ENCODE peak calls at places on chromosome 9, in ten cellular contexts. One of them, this sample, is unnamed.

GRCh38 chr9:100317706-100318105 is 35.0 kb downstream of the TEX10 start:
- DNase-seq in cardiac muscle cell: no peak
- DNase-seq in heart right ventricle: no peak
- DNase-seq in brain microvascular endothelial cell: peak; percentile 2
- DNase-seq in tibial nerve: no peak
- DNase-seq in colonic mucosa: no peak
- DNase-seq in A673: no peak
- DNase-seq in heart left ventricle: no peak
- DNase-seq in adrenal gland: no peak
- DNase-seq in Panc1: no peak
- DNase-seq in this sample: no peak

GRCh38 chr9:974064-974992 is 2.1 kb upstream of the DMRT3 start:
- DNase-seq in cardiac muscle cell: no peak
- DNase-seq in heart right ventricle: no peak
- DNase-seq in brain microvascular endothelial cell: no peak
- DNase-seq in tibial nerve: no peak
- DNase-seq in colonic mucosa: no peak
- DNase-seq in A673: no peak
- DNase-seq in heart left ventricle: no peak
- DNase-seq in adrenal gland: no peak
- DNase-seq in Panc1: no peak
- DNase-seq in this sample: no peak

GRCh38 chr9:77597057-77597456 is 51.1 kb downstream of the GNA14 start:
- DNase-seq in cardiac muscle cell: no peak
- DNase-seq in heart right ventricle: no peak
- DNase-seq in brain microvascular endothelial cell: no peak
- DNase-seq in tibial nerve: no peak
- DNase-seq in colonic mucosa: no peak
- DNase-seq in A673: no peak
- DNase-seq in heart left ventricle: no peak
- DNase-seq in adrenal gland: no peak
- DNase-seq in Panc1: no peak
- DNase-seq in this sample: no peak

GRCh38 chr9:133773889-133774655 is 35.9 kb upstream of the SARDH start:
- DNase-seq in cardiac muscle cell: no peak
- DNase-seq in heart right ventricle: no peak
- DNase-seq in brain microvascular endothelial cell: no peak
- DNase-seq in tibial nerve: no peak
- DNase-seq in colonic mucosa: no peak
- DNase-seq in A673: no peak
- DNase-seq in heart left ventricle: no peak
- DNase-seq in adrenal gland: no peak
- DNase-seq in Panc1: no peak
- DNase-seq in this sample: peak; percentile 1

GRCh38 chr9:16367605-16368424 is 502.7 kb downstream of the BNC2 start:
- DNase-seq in cardiac muscle cell: no peak
- DNase-seq in heart right ventricle: no peak
- DNase-seq in brain microvascular endothelial cell: no peak
- DNase-seq in tibial nerve: no peak
- DNase-seq in colonic mucosa: no peak
- DNase-seq in A673: no peak
- DNase-seq in heart left ventricle: no peak
- DNase-seq in adrenal gland: no peak
- DNase-seq in Panc1: no peak
- DNase-seq in this sample: no peak

GRCh38 chr9:16030513-16031185 is 477.8 kb downstream of the CCDC171 start:
- DNase-seq in cardiac muscle cell: no peak
- DNase-seq in heart right ventricle: no peak
- DNase-seq in brain microvascular endothelial cell: peak; percentile 98
- DNase-seq in tibial nerve: no peak
- DNase-seq in colonic mucosa: no peak
- DNase-seq in A673: peak; percentile 14
- DNase-seq in heart left ventricle: no peak
- DNase-seq in adrenal gland: no peak
- DNase-seq in Panc1: peak; percentile 10
- DNase-seq in this sample: no peak

GRCh38 chr9:119368179-119368578 is 1.1 kb downstream of the BRINP1 start:
- DNase-seq in cardiac muscle cell: no peak
- DNase-seq in heart right ventricle: no peak
- DNase-seq in brain microvascular endothelial cell: no peak
- DNase-seq in tibial nerve: no peak
- DNase-seq in colonic mucosa: no peak
- DNase-seq in A673: no peak
- DNase-seq in heart left ventricle: no peak
- DNase-seq in adrenal gland: no peak
- DNase-seq in Panc1: no peak
- DNase-seq in this sample: no peak

GRCh38 chr9:34279431-34279830 is 49.6 kb downstream of the KIF24 start:
- DNase-seq in cardiac muscle cell: no peak
- DNase-seq in heart right ventricle: no peak
- DNase-seq in brain microvascular endothelial cell: no peak
- DNase-seq in tibial nerve: no peak
- DNase-seq in colonic mucosa: no peak
- DNase-seq in A673: peak; percentile 40
- DNase-seq in heart left ventricle: no peak
- DNase-seq in adrenal gland: peak; percentile 11
- DNase-seq in Panc1: no peak
- DNase-seq in this sample: no peak

GRCh38 chr9:109549386-109549785 is 51.3 kb upstream of the PTPN3 start:
- DNase-seq in cardiac muscle cell: no peak
- DNase-seq in heart right ventricle: no peak
- DNase-seq in brain microvascular endothelial cell: no peak
- DNase-seq in tibial nerve: no peak
- DNase-seq in colonic mucosa: no peak
- DNase-seq in A673: no peak
- DNase-seq in heart left ventricle: no peak
- DNase-seq in adrenal gland: no peak
- DNase-seq in Panc1: no peak
- DNase-seq in this sample: no peak

GRCh38 chr9:93059097-93059959 is 827 bp downstream of the SUSD3 start:
- DNase-seq in cardiac muscle cell: no peak
- DNase-seq in heart right ventricle: no peak
- DNase-seq in brain microvascular endothelial cell: no peak
- DNase-seq in tibial nerve: no peak
- DNase-seq in colonic mucosa: no peak
- DNase-seq in A673: no peak
- DNase-seq in heart left ventricle: no peak
- DNase-seq in adrenal gland: no peak
- DNase-seq in Panc1: no peak
- DNase-seq in this sample: no peak

GRCh38 chr9:19754921-19755320 is 33.9 kb downstream of the SLC24A2 start:
- DNase-seq in cardiac muscle cell: no peak
- DNase-seq in heart right ventricle: no peak
- DNase-seq in brain microvascular endothelial cell: no peak
- DNase-seq in tibial nerve: no peak
- DNase-seq in colonic mucosa: no peak
- DNase-seq in A673: no peak
- DNase-seq in heart left ventricle: no peak
- DNase-seq in adrenal gland: no peak
- DNase-seq in Panc1: no peak
- DNase-seq in this sample: no peak

GRCh38 chr9:37025381-37026084 is 8.5 kb downstream of the PAX5 start:
- DNase-seq in cardiac muscle cell: no peak
- DNase-seq in heart right ventricle: no peak
- DNase-seq in brain microvascular endothelial cell: no peak
- DNase-seq in tibial nerve: no peak
- DNase-seq in colonic mucosa: no peak
- DNase-seq in A673: peak; percentile 83
- DNase-seq in heart left ventricle: no peak
- DNase-seq in adrenal gland: no peak
- DNase-seq in Panc1: no peak
- DNase-seq in this sample: no peak

GRCh38 chr9:70581214-70581966 is 166.9 kb upstream of the KLF9 start:
- DNase-seq in cardiac muscle cell: no peak
- DNase-seq in heart right ventricle: no peak
- DNase-seq in brain microvascular endothelial cell: no peak
- DNase-seq in tibial nerve: no peak
- DNase-seq in colonic mucosa: no peak
- DNase-seq in A673: no peak
- DNase-seq in heart left ventricle: no peak
- DNase-seq in adrenal gland: no peak
- DNase-seq in Panc1: no peak
- DNase-seq in this sample: no peak

GRCh38 chr9:35226685-35227084 is 64.9 kb downstream of the UNC13B start:
- DNase-seq in cardiac muscle cell: no peak
- DNase-seq in heart right ventricle: no peak
- DNase-seq in brain microvascular endothelial cell: no peak
- DNase-seq in tibial nerve: no peak
- DNase-seq in colonic mucosa: no peak
- DNase-seq in A673: no peak
- DNase-seq in heart left ventricle: no peak
- DNase-seq in adrenal gland: no peak
- DNase-seq in Panc1: no peak
- DNase-seq in this sample: no peak

DNA sequence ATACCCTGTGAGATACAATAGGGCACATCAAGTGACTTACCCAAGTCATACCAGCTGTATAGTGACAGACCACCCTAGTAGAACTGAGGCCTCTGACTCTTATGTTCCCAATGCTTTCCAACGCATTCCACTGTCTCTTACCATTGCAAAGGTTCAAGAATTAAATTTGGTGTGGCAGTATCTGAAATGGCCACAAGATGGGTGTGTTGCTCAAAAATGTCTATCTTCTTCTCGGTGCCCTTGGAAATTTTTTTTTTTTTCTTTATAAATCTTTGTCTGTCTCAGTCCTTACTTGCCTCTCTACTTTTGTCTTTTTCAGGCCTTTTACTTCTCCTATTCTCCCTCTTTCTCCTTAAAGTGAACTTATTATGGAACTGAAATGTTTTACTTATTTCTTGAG is 48.4 kb downstream of the GPR21 start:
- DNase-seq in cardiac muscle cell: peak; percentile 41
- DNase-seq in heart right ventricle: no peak
- DNase-seq in brain microvascular endothelial cell: peak; percentile 31
- DNase-seq in tibial nerve: no peak
- DNase-seq in colonic mucosa: no peak
- DNase-seq in A673: peak; percentile 78
- DNase-seq in heart left ventricle: no peak
- DNase-seq in adrenal gland: no peak
- DNase-seq in Panc1: no peak
- DNase-seq in this sample: no peak
- TF ChIP-seq CTCF in cardiac muscle cell: peak; percentile 65
- TF ChIP-seq CTCF in heart right ventricle: no peak
- TF ChIP-seq CTCF in brain microvascular endothelial cell: peak; percentile 61
- TF ChIP-seq CTCF in tibial nerve: peak; percentile 43
- TF ChIP-seq CTCF in colonic mucosa: peak; percentile 51
- TF ChIP-seq CTCF in A673: peak; percentile 81
- TF ChIP-seq CTCF in heart left ventricle: peak; percentile 55
- TF ChIP-seq CTCF in adrenal gland: peak; percentile 62
- TF ChIP-seq CTCF in Panc1: peak; percentile 48
- TF ChIP-seq CTCF in this sample: peak; percentile 57

DNA sequence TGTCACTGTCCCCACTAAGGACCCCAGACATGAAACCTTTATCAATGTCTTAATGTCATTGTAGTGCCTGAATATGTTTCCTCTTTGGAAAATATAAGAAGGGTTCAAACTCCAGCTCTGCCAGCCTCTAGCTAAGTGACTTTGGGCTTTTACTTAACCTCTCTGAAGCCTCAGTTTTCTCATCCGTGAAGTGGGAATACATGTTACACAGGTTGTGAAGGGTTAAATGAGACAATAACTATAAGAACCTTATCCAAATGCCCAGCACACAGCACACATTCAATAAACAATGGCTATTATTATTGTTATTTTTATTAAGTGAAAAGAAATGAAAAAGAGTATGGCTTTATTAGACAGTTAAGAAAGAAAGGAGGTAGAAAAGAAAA is 15.7 kb upstream of the IGFBPL1 start:
- DNase-seq in cardiac muscle cell: no peak
- DNase-seq in heart right ventricle: no peak
- DNase-seq in brain microvascular endothelial cell: no peak
- DNase-seq in tibial nerve: no peak
- DNase-seq in colonic mucosa: no peak
- DNase-seq in A673: no peak
- DNase-seq in heart left ventricle: no peak
- DNase-seq in adrenal gland: no peak
- DNase-seq in Panc1: no peak
- DNase-seq in this sample: no peak
- H3K27ac ChIP-seq in cardiac muscle cell: no peak overlapping the region
- H3K27ac ChIP-seq in heart right ventricle: no peak overlapping the region
- H3K27ac ChIP-seq in brain microvascular endothelial cell: no peak overlapping the region
- H3K27ac ChIP-seq in tibial nerve: no peak overlapping the region
- H3K27ac ChIP-seq in colonic mucosa: no peak overlapping the region
- H3K27ac ChIP-seq in A673: no peak overlapping the region
- H3K27ac ChIP-seq in heart left ventricle: no peak overlapping the region
- H3K27ac ChIP-seq in adrenal gland: no peak overlapping the region
- H3K27ac ChIP-seq in Panc1: no peak overlapping the region
- H3K27ac ChIP-seq in this sample: no peak overlapping the region

GRCh38 chr9:10045598-10045997 is 567.2 kb downstream of the PTPRD start:
- DNase-seq in cardiac muscle cell: peak; percentile 25
- DNase-seq in heart right ventricle: no peak
- DNase-seq in brain microvascular endothelial cell: no peak
- DNase-seq in tibial nerve: no peak
- DNase-seq in colonic mucosa: no peak
- DNase-seq in A673: peak; percentile 14
- DNase-seq in heart left ventricle: no peak
- DNase-seq in adrenal gland: no peak
- DNase-seq in Panc1: no peak
- DNase-seq in this sample: no peak
- TF ChIP-seq CTCF in cardiac muscle cell: no peak
- TF ChIP-seq CTCF in heart right ventricle: no peak
- TF ChIP-seq CTCF in brain microvascular endothelial cell: peak; percentile 42
- TF ChIP-seq CTCF in tibial nerve: peak; percentile 6
- TF ChIP-seq CTCF in colonic mucosa: peak; percentile 14
- TF ChIP-seq CTCF in A673: peak; percentile 51
- TF ChIP-seq CTCF in heart left ventricle: peak; percentile 43
- TF ChIP-seq CTCF in adrenal gland: peak; percentile 21
- TF ChIP-seq CTCF in Panc1: no peak
- TF ChIP-seq CTCF in this sample: peak; percentile 34

GRCh38 chr9:28267351-28267750 is 694.1 kb upstream of the C9orf72 start:
- DNase-seq in cardiac muscle cell: no peak
- DNase-seq in heart right ventricle: no peak
- DNase-seq in brain microvascular endothelial cell: no peak
- DNase-seq in tibial nerve: no peak
- DNase-seq in colonic mucosa: no peak
- DNase-seq in A673: no peak
- DNase-seq in heart left ventricle: no peak
- DNase-seq in adrenal gland: no peak
- DNase-seq in Panc1: no peak
- DNase-seq in this sample: no peak

GRCh38 chr9:28264368-28264767 is 691.1 kb upstream of the C9orf72 start:
- DNase-seq in cardiac muscle cell: no peak
- DNase-seq in heart right ventricle: no peak
- DNase-seq in brain microvascular endothelial cell: peak; percentile 55
- DNase-seq in tibial nerve: no peak
- DNase-seq in colonic mucosa: no peak
- DNase-seq in A673: no peak
- DNase-seq in heart left ventricle: no peak
- DNase-seq in adrenal gland: no peak
- DNase-seq in Panc1: no peak
- DNase-seq in this sample: no peak

DNA sequence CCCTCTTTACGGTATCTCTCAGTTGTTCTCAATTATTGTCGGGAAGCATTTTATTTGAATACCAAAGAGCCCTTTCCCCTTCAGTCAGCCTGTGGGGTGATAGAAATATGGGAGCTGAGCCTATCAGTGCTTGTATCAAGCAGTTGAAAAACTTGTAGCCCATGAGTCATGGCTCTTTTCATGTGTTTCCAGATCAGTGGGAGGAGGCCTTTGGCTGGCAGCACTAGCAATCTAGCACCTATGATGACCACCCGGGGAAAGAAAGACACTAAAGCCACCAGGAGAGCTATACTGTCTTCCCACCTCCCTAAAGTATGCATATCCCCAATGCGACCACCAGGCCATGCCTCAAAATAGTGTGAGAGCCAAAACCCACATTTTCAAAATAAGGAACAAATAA is 696.9 kb upstream of the C9orf72 start:
- DNase-seq in cardiac muscle cell: no peak
- DNase-seq in heart right ventricle: no peak
- DNase-seq in brain microvascular endothelial cell: no peak
- DNase-seq in tibial nerve: no peak
- DNase-seq in colonic mucosa: no peak
- DNase-seq in A673: no peak
- DNase-seq in heart left ventricle: no peak
- DNase-seq in adrenal gland: no peak
- DNase-seq in Panc1: no peak
- DNase-seq in this sample: no peak
- H3K27ac ChIP-seq in cardiac muscle cell: no peak overlapping the region
- H3K27ac ChIP-seq in heart right ventricle: no peak overlapping the region
- H3K27ac ChIP-seq in brain microvascular endothelial cell: no peak overlapping the region
- H3K27ac ChIP-seq in tibial nerve: no peak overlapping the region
- H3K27ac ChIP-seq in colonic mucosa: no peak overlapping the region
- H3K27ac ChIP-seq in A673: no peak overlapping the region
- H3K27ac ChIP-seq in heart left ventricle: no peak overlapping the region
- H3K27ac ChIP-seq in adrenal gland: no peak overlapping the region
- H3K27ac ChIP-seq in Panc1: no peak overlapping the region
- H3K27ac ChIP-seq in this sample: no peak overlapping the region

This sample was measured in body of pancreas.